ENCODE peak calls at places on chromosomes 11 and 22, in ten cellular contexts. I is glutamatergic neuron; V is anterior cingulate cortex; O is progenitor cell of endocrine pancreas; U is GM04503; Y is head of caudate nucleus; R is fibroblast of gingiva; T is cortex of kidney; W is stimulated activated CD4-positive, alpha-beta T cell treated with anti-CD3 and anti-CD28 coated beads, Interleukin-1b, Interleukin-23, amount 100 ng/mL, for 24 hours; Q is T-cell. K is an unnamed sample.

GRCh38 chr11:129313588-129314288 is 61.9 kb upstream of the BARX2 start:
- DNase-seq in I (no peak), V (no peak), O (no peak), U (no peak), Y (no peak), R (peak), T (no peak), W (no peak), Q (no peak), K (no peak)

GRCh38 chr11:12625438-12626071 is 48.7 kb upstream of the TEAD1 start:
- DNase-seq in I (no peak), V (no peak), O (no peak), U (peak), Y (no peak), R (peak), T (no peak), W (no peak), Q (no peak), K (no peak)

GRCh38 chr11:117842131-117842941 is 17.8 kb upstream of the FXYD2 start:
- DNase-seq in I (no peak), V (no peak), O (no peak), U (no peak), Y (no peak), R (no peak), T (no peak), W (no peak), Q (no peak), K (no peak)

GRCh38 chr11:61026121-61027031 is 54.9 kb downstream of the CD6 start:
- DNase-seq in I (no peak), V (no peak), O (no peak), U (no peak), Y (no peak), R (no peak), T (no peak), W (no peak), Q (peak), K (no peak)

GRCh38 chr11:82898242-82898641 is 2.0 kb downstream of the PRCP start:
- DNase-seq in I (no peak), V (no peak), O (no peak), U (no peak), Y (no peak), R (no peak), T (no peak), W (no peak), Q (no peak), K (no peak)

GRCh38 chr11:118412921-118413320 is 11.5 kb downstream of the ATP5MG start:
- DNase-seq in I (no peak), V (no peak), O (no peak), U (no peak), Y (no peak), R (no peak), T (no peak), W (no peak), Q (no peak), K (no peak)

GRCh38 chr22:40213478-40213877 is 35.8 kb downstream of the TNRC6B start:
- DNase-seq in I (no peak), V (no peak), O (no peak), U (no peak), Y (no peak), R (no peak), T (no peak), W (no peak), Q (no peak), K (no peak)

GRCh38 chr11:92123540-92123939 is 101.1 kb upstream of the FAT3 start:
- DNase-seq in I (no peak), V (no peak), O (no peak), U (no peak), Y (no peak), R (no peak), T (no peak), W (no peak), Q (no peak), K (no peak)

GRCh38 chr11:78744202-78744601 is 169.5 kb upstream of the NARS2 start:
- DNase-seq in I (no peak), V (no peak), O (no peak), U (no peak), Y (no peak), R (no peak), T (no peak), W (no peak), Q (no peak), K (no peak)

GRCh38 chr11:67493548-67494370 is 10.9 kb downstream of the AIP start:
- DNase-seq in I (no peak), V (no peak), O (no peak), U (no peak), Y (no peak), R (no peak), T (no peak), W (no peak), Q (no peak), K (no peak)

GRCh38 chr22:28329582-28330073 is 350.0 kb downstream of the TTC28 start:
- DNase-seq in I (no peak), V (no peak), O (no peak), U (peak), Y (no peak), R (peak), T (no peak), W (no peak), Q (no peak), K (no peak)

GRCh38 chr11:85423331-85423730 is 203.8 kb downstream of the DLG2 start:
- DNase-seq in I (no peak), V (no peak), O (no peak), U (no peak), Y (no peak), R (no peak), T (no peak), W (no peak), Q (no peak), K (no peak)

GRCh38 chr11:43377380-43377779 is 18.7 kb downstream of the TTC17 start:
- DNase-seq in I (no peak), V (no peak), O (no peak), U (no peak), Y (no peak), R (no peak), T (no peak), W (no peak), Q (no peak), K (no peak)

GRCh38 chr11:67314218-67314617 is 10.9 kb downstream of the SSH3 start:
- DNase-seq in I (no peak), V (no peak), O (no peak), U (no peak), Y (no peak), R (no peak), T (no peak), W (no peak), Q (no peak), K (no peak)

GRCh38 chr22:19066531-19067271 is 55.5 kb downstream of the DGCR2 start:
- DNase-seq in I (no peak), V (no peak), O (no peak), U (peak), Y (no peak), R (peak), T (no peak), W (no peak), Q (no peak), K (no peak)

GRCh38 chr11:26442131-26442530 is 110.2 kb downstream of the ANO3 start:
- DNase-seq in I (no peak), V (no peak), O (no peak), U (peak), Y (no peak), R (peak), T (no peak), W (no peak), Q (no peak), K (no peak)

GRCh38 chr11:76806131-76806530 is 23.0 kb downstream of the TSKU start:
- DNase-seq in I (no peak), V (no peak), O (no peak), U (no peak), Y (no peak), R (no peak), T (no peak), W (no peak), Q (no peak), K (no peak)

GRCh38 chr11:64854534-64855502 is 10.4 kb upstream of the CDC42BPG start:
- DNase-seq in I (no peak), V (no peak), O (no peak), U (peak), Y (no peak), R (peak), T (no peak), W (no peak), Q (peak), K (peak)

GRCh38 chr11:34850339-34850738 is 65.8 kb downstream of the APIP start:
- DNase-seq in I (no peak), V (no peak), O (no peak), U (no peak), Y (no peak), R (no peak), T (no peak), W (no peak), Q (no peak), K (peak)

GRCh38 chr22:44683237-44683636 is 18.8 kb upstream of the PRR5 start:
- DNase-seq in I (no peak), V (no peak), O (no peak), U (no peak), Y (no peak), R (no peak), T (no peak), W (no peak), Q (no peak), K (no peak)

GRCh38 chr22:17087176-17088131 is 2.7 kb downstream of the IL17RA start:
- DNase-seq in I (no peak), V (no peak), O (no peak), U (no peak), Y (no peak), R (peak), T (no peak), W (no peak), Q (no peak), K (no peak)

GRCh38 chr22:46792841-46793261 is 30.4 kb downstream of the TBC1D22A start:
- DNase-seq in I (no peak), V (no peak), O (no peak), U (no peak), Y (no peak), R (no peak), T (no peak), W (no peak), Q (no peak), K (no peak)

GRCh38 chr11:9266132-9266736 is 1.1 kb upstream of the DENND5A start:
- DNase-seq in I (no peak), V (no peak), O (no peak), U (no peak), Y (no peak), R (no peak), T (no peak), W (no peak), Q (no peak), K (no peak)

K was measured in PC-9.